ENCODE peak calls at places on chromosomes 7 and 10, in six cellular contexts. Z, C, E, X, N and J are unnamed samples.

GRCh38 chr10:91590142-91590903 is 42.5 kb downstream of the PPP1R3C start:
- DNase-seq in C (peak), N (peak), E (peak), Z (no peak), X (peak), J (no peak)

GRCh38 chr7:80439894-80440811 is 71.7 kb downstream of the GNAT3 start:
- DNase-seq in N (peak), C (no peak), Z (no peak), E (peak), X (peak), J (no peak)

GRCh38 chr7:140923358-140924006 is 1.2 kb downstream of the BRAF start:
- DNase-seq in E (peak), C (no peak), X (peak), N (no peak), Z (no peak), J (no peak)

GRCh38 chr10:60662917-60663614 is 115.2 kb upstream of the CDK1 start:
- DNase-seq in X (peak), N (no peak), E (peak), Z (no peak), C (no peak), J (no peak)

GRCh38 chr7:82810558-82811259 is 352.0 kb downstream of the PCLO start:
- DNase-seq in C (no peak), Z (no peak), X (peak), N (peak), E (peak), J (no peak)

GRCh38 chr10:8182841-8183240 is 128.4 kb downstream of the GATA3 start:
- DNase-seq in Z (no peak), X (peak), E (no peak), N (no peak), C (no peak), J (no peak)

GRCh38 chr10:13709931-13710690 is 123.3 kb downstream of the PRPF18 start:
- DNase-seq in C (no peak), E (no peak), X (peak), Z (no peak), N (no peak), J (no peak)

GRCh38 chr7:146146866-146147265 is 30.3 kb downstream of the CNTNAP2 start:
- DNase-seq in Z (no peak), E (no peak), C (no peak), N (peak), X (peak), J (no peak)

GRCh38 chr7:2157473-2158279 is 75.1 kb downstream of the MAD1L1 start:
- DNase-seq in X (peak), Z (no peak), E (no peak), N (peak), C (peak), J (peak)

GRCh38 chr10:34911661-34912205 is 96.6 kb upstream of the PARD3 start:
- DNase-seq in X (no peak), C (no peak), E (no peak), N (no peak), Z (peak), J (no peak)

GRCh38 chr7:77450054-77450453 is 33.9 kb upstream of the GSAP start:
- DNase-seq in X (no peak), Z (no peak), N (no peak), C (no peak), E (no peak), J (no peak)

GRCh38 chr10:112262556-112262955 is 20.6 kb upstream of the TECTB start:
- DNase-seq in X (no peak), C (no peak), N (no peak), Z (no peak), E (peak), J (no peak)

GRCh38 chr7:27196287-27196739 is 3.6 kb downstream of the HOXA13 start:
- DNase-seq in E (peak), C (peak), X (peak), N (no peak), Z (peak), J (no peak)

GRCh38 chr10:52314007-52314821 is at the start of gene DKK1:
- DNase-seq in Z (peak), N (peak), C (peak), E (peak), X (peak), J (peak)

GRCh38 chr7:85737426-85737825 is 550.6 kb upstream of the SEMA3D start:
- DNase-seq in E (no peak), N (no peak), X (no peak), C (no peak), Z (no peak), J (no peak)

GRCh38 chr10:1782841-1783240 is 45.5 kb upstream of the ADARB2 start:
- DNase-seq in C (no peak), Z (no peak), N (no peak), E (no peak), X (no peak), J (no peak)

GRCh38 chr10:93272884-93273675 is 199.4 kb downstream of the CYP26A1 start:
- DNase-seq in X (no peak), Z (no peak), C (no peak), N (no peak), E (no peak), J (no peak)

GRCh38 chr10:124000792-124001201 is 92.6 kb downstream of the CHST15 start:
- DNase-seq in E (peak), X (no peak), N (no peak), C (no peak), Z (no peak), J (no peak)

GRCh38 chr10:69449841-69450240 is 1.4 kb upstream of the TSPAN15 start:
- DNase-seq in X (peak), Z (no peak), N (no peak), C (peak), E (no peak), J (no peak)

GRCh38 chr7:5363729-5364128 is 59.9 kb downstream of the TNRC18 start:
- DNase-seq in Z (no peak), N (no peak), E (no peak), X (no peak), C (no peak), J (no peak)

GRCh38 chr10:68804692-68805091 is 22.6 kb upstream of the STOX1 start:
- DNase-seq in C (no peak), Z (no peak), N (no peak), E (no peak), X (no peak), J (no peak)

GRCh38 chr7:42170724-42171123 is 66.3 kb downstream of the GLI3 start:
- DNase-seq in E (peak), X (no peak), Z (no peak), C (no peak), N (no peak), J (no peak)

GRCh38 chr7:64946772-64947171 is 43.7 kb downstream of the ZNF273 start:
- DNase-seq in N (no peak), Z (no peak), C (no peak), X (no peak), E (no peak), J (no peak)

GRCh38 chr7:45863715-45864114 is 9.2 kb downstream of the CCDC201 start:
- DNase-seq in X (no peak), C (no peak), N (no peak), Z (no peak), E (no peak), J (no peak)

GRCh38 chr7:8232999-8233847 is 28.7 kb downstream of the ICA1 start:
- DNase-seq in X (no peak), Z (no peak), N (no peak), C (no peak), E (peak), J (no peak)

GRCh38 chr10:103724074-103724473 is 131.3 kb downstream of the SH3PXD2A start:
- DNase-seq in X (no peak), C (no peak), Z (no peak), E (no peak), N (no peak), J (no peak)

GRCh38 chr10:103723557-103723956 is 131.8 kb downstream of the SH3PXD2A start:
- DNase-seq in E (no peak), C (no peak), X (no peak), Z (no peak), N (no peak), J (no peak)

GRCh38 chr10:103727546-103727963 is 127.8 kb downstream of the SH3PXD2A start:
- DNase-seq in N (no peak), X (no peak), C (no peak), Z (no peak), E (no peak), J (no peak)

GRCh38 chr10:103724771-103725170 is 130.6 kb downstream of the SH3PXD2A start:
- DNase-seq in E (no peak), Z (no peak), X (no peak), C (no peak), N (no peak), J (no peak)

GRCh38 chr10:103725242-103725641 is 130.1 kb downstream of the SH3PXD2A start:
- DNase-seq in N (no peak), X (no peak), E (no peak), Z (no peak), C (no peak), J (no peak)
- H3K4me3 ChIP-seq in N (no peak), X (no peak), E (no peak), Z (no peak), C (no peak), J (no peak)

GRCh38 chr7:156692849-156693248 is 52.3 kb downstream of the RNF32 start:
- DNase-seq in N (no peak), E (no peak), Z (no peak), X (no peak), C (no peak), J (no peak)
- H3K4me3 ChIP-seq in N (no peak), E (no peak), Z (no peak), X (no peak), C (no peak), J (no peak)

GRCh38 chr7:39415091-39415820 is 150.9 kb upstream of the YAE1 start:
- DNase-seq in X (no peak), N (no peak), C (no peak), Z (no peak), E (no peak), J (no peak)
- H3K4me3 ChIP-seq in X (no peak), N (no peak), C (no peak), Z (peak), E (no peak), J (no peak)

GRCh38 chr7:54546081-54546985 is 4.2 kb downstream of the VSTM2A start:
- DNase-seq in Z (no peak), E (no peak), X (no peak), N (no peak), C (peak), J (no peak)
- H3K4me3 ChIP-seq in Z (peak), E (no peak), X (no peak), N (no peak), C (peak), J (no peak)